ENCODE peak calls at places on chromosomes 2 and 18, in nine cellular contexts. C is fibroblast of lung, B is A549, J is H9, O is OCI-LY7, W is HCT116, N is K562, E is IMR-90, V is endothelial cell of umbilical vein. H is an unnamed sample.
A peak's percentile ranks its signal among the peaks of the same experiment; 100 is the strongest.

GRCh38 chr18:10580215-10580614 is 54.4 kb downstream of the NAPG start:
- DNase-seq in C (no peak), B (no peak), J (no peak), O (no peak), W (no peak), N (no peak), E (no peak), V (no peak), H (no peak)

GRCh38 chr2:67846341-67847070 is 216.3 kb downstream of the C1D start:
- DNase-seq in C (peak; percentile 98), B (peak; percentile 82), J (peak; percentile 78), O (peak; percentile 68), W (peak; percentile 75), N (peak; percentile 72), E (peak; percentile 98), V (peak; percentile 96), H (peak; percentile 91)

GRCh38 chr18:51802589-51802988 is 537.4 kb upstream of the DCC start:
- DNase-seq in C (no peak), B (no peak), J (no peak), O (no peak), W (no peak), N (no peak), E (no peak), V (no peak), H (no peak)

GRCh38 chr2:147025611-147026010 is 819.2 kb upstream of the ACVR2A start:
- DNase-seq in C (peak; percentile 96), B (no peak), J (no peak), O (no peak), W (no peak), N (no peak), E (no peak), V (no peak), H (peak; percentile 45)

GRCh38 chr2:141313972-141314371 is 816.8 kb downstream of the LRP1B start:
- DNase-seq in C (no peak), B (no peak), J (no peak), O (no peak), W (no peak), N (no peak), E (no peak), V (no peak), H (no peak)

GRCh38 chr2:21233178-21233577 is 109.4 kb downstream of the TDRD15 start:
- DNase-seq in C (no peak), B (no peak), J (no peak), O (no peak), W (no peak), N (no peak), E (no peak), V (no peak), H (no peak)

GRCh38 chr2:126908721-126909177 is 10.1 kb downstream of the TEX51 start:
- DNase-seq in C (no peak), B (no peak), J (no peak), O (no peak), W (no peak), N (no peak), E (no peak), V (no peak), H (no peak)

GRCh38 chr2:164739966-164740365 is 101.7 kb downstream of the COBLL1 start:
- DNase-seq in C (peak; percentile 59), B (no peak), J (no peak), O (no peak), W (no peak), N (no peak), E (peak; percentile 64), V (peak; percentile 81), H (peak; percentile 82)

GRCh38 chr2:55482186-55482945 is 37.2 kb upstream of the CFAP36 start:
- DNase-seq in C (peak; percentile 50), B (peak; percentile 71), J (no peak), O (no peak), W (no peak), N (peak; percentile 24), E (peak; percentile 45), V (peak; percentile 83), H (no peak)

GRCh38 chr18:44839239-44839666 is 158.6 kb downstream of the SETBP1 start:
- DNase-seq in C (peak; percentile 69), B (peak; percentile 53), J (peak; percentile 38), O (no peak), W (no peak), N (peak; percentile 67), E (peak; percentile 43), V (peak; percentile 13), H (peak; percentile 57)

GRCh38 chr2:107430596-107431266 is 396.0 kb upstream of the RGPD4 start:
- DNase-seq in C (no peak), B (no peak), J (no peak), O (no peak), W (no peak), N (no peak), E (no peak), V (no peak), H (no peak)

GRCh38 chr2:70083344-70084156 is 3.7 kb upstream of the PCBP1 start:
- DNase-seq in C (no peak), B (peak; percentile 67), J (no peak), O (peak; percentile 79), W (peak; percentile 83), N (peak; percentile 50), E (peak; percentile 70), V (no peak), H (peak; percentile 98)

GRCh38 chr2:71082402-71083252 is 14.2 kb downstream of the NAGK start:
- DNase-seq in C (no peak), B (no peak), J (no peak), O (no peak), W (no peak), N (no peak), E (no peak), V (no peak), H (no peak)

GRCh38 chr2:69915050-69915945 is at the start of gene MXD1:
- DNase-seq in C (no peak), B (no peak), J (peak; percentile 38), O (no peak), W (no peak), N (peak; percentile 48), E (no peak), V (no peak), H (peak; percentile 16)

GRCh38 chr2:51734115-51734514 is 702.2 kb upstream of the NRXN1 start:
- DNase-seq in C (peak; percentile 78), B (no peak), J (no peak), O (no peak), W (no peak), N (no peak), E (peak; percentile 71), V (no peak), H (no peak)

GRCh38 chr2:200786826-200787225 is 24.9 kb upstream of the BZW1 start:
- DNase-seq in C (peak; percentile 89), B (peak; percentile 83), J (no peak), O (no peak), W (peak; percentile 39), N (no peak), E (peak; percentile 91), V (peak; percentile 91), H (peak; percentile 79)

GRCh38 chr18:9803698-9804516 is 81.9 kb upstream of the TXNDC2 start:
- DNase-seq in C (no peak), B (no peak), J (peak; percentile 44), O (no peak), W (no peak), N (peak; percentile 71), E (no peak), V (peak; percentile 34), H (no peak)

GRCh38 chr2:213818436-213818835 is 534.2 kb downstream of the SPAG16 start:
- DNase-seq in C (peak; percentile 26), B (no peak), J (no peak), O (no peak), W (no peak), N (no peak), E (peak; percentile 76), V (no peak), H (no peak)

GRCh38 chr18:13136689-13137040 is 81.9 kb upstream of the LDLRAD4 start:
- DNase-seq in C (no peak), B (no peak), J (peak; percentile 58), O (no peak), W (no peak), N (no peak), E (no peak), V (peak; percentile 13), H (peak; percentile 12)

GRCh38 chr2:5315512-5315911 is 376.7 kb upstream of the SOX11 start:
- DNase-seq in C (no peak), B (no peak), J (no peak), O (no peak), W (no peak), N (no peak), E (no peak), V (no peak), H (no peak)
- H3K4me2 ChIP-seq in C (no peak overlapping the region), B (no peak overlapping the region), J (no peak overlapping the region), O (no peak overlapping the region), W (no peak overlapping the region), N (no peak overlapping the region), E (no peak overlapping the region), V (no peak overlapping the region), H (no peak overlapping the region)

GRCh38 chr2:88212251-88212790 is 42.2 kb downstream of the THNSL2 start:
- DNase-seq in C (peak; percentile 10), B (peak; percentile 29), J (peak; percentile 70), O (peak; percentile 11), W (peak; percentile 38), N (peak; percentile 23), E (peak; percentile 4), V (no peak), H (peak; percentile 16)
- TF ChIP-seq CTCF in C (peak; percentile 57), B (peak; percentile 15), J (peak; percentile 86), O (peak; percentile 70), W (peak; percentile 89), N (peak; percentile 61), E (peak; percentile 40), V (no peak), H (peak; percentile 87)

GRCh38 chr2:238475034-238475433 is 48.3 kb downstream of the ASB1 start:
- DNase-seq in C (no peak), B (no peak), J (no peak), O (no peak), W (no peak), N (no peak), E (no peak), V (no peak), H (peak; percentile 52)

GRCh38 chr2:238476258-238476657 is 49.5 kb downstream of the ASB1 start:
- DNase-seq in C (no peak), B (no peak), J (no peak), O (no peak), W (no peak), N (no peak), E (no peak), V (no peak), H (no peak)

GRCh38 chr2:238473014-238473413 is 46.3 kb downstream of the ASB1 start:
- DNase-seq in C (no peak), B (no peak), J (no peak), O (no peak), W (no peak), N (no peak), E (no peak), V (no peak), H (no peak)

GRCh38 chr2:238475571-238475970 is 48.8 kb downstream of the ASB1 start:
- DNase-seq in C (no peak), B (no peak), J (no peak), O (no peak), W (no peak), N (no peak), E (no peak), V (no peak), H (no peak)

GRCh38 chr2:238473523-238473922 is 46.8 kb downstream of the ASB1 start:
- DNase-seq in C (no peak), B (no peak), J (no peak), O (no peak), W (no peak), N (no peak), E (no peak), V (no peak), H (no peak)
- H3K9me3 ChIP-seq in C (no peaks in the 10 kb centered on the region), B (peaks cover 34% of the 10 kb centered on the region), J (no peaks in the 10 kb centered on the region), O (peaks cover 10% of the 10 kb centered on the region), W (no peaks in the 10 kb centered on the region), N (no peaks in the 10 kb centered on the region), E (peaks cover 7% of the 10 kb centered on the region), V (no peaks in the 10 kb centered on the region), H (peaks cover 5% of the 10 kb centered on the region)

GRCh38 chr2:96906719-96907404 is 37.0 kb upstream of the SEMA4C start:
- DNase-seq in C (peak; percentile 56), B (no peak), J (peak; percentile 63), O (no peak), W (no peak), N (no peak), E (no peak), V (no peak), H (no peak)
- H3K4me2 ChIP-seq in C (no peak overlapping the region), B (no peak overlapping the region), J (no peak overlapping the region), O (no peak overlapping the region), W (no peak overlapping the region), N (no peak overlapping the region), E (no peak overlapping the region), V (no peak overlapping the region), H (no peak overlapping the region)

H was measured in mammary epithelial cell.